ENCODE peak calls at places on chromosomes 13 and 19, in six cellular contexts. X is transverse colon, Y is breast epithelium, Q is K562, O is GM12878, S is stomach. B is an unnamed sample.

GRCh38 chr13:23628250-23628649 is 58.0 kb downstream of the TNFRSF19 start:
- DNase-seq in X (no peak), Q (no peak), S (no peak), Y (no peak), O (no peak), B (no peak)

GRCh38 chr13:94272038-94272437 is 207.4 kb downstream of the DCT start:
- DNase-seq in Y (no peak), S (no peak), O (no peak), X (no peak), Q (no peak), B (no peak)

GRCh38 chr19:32651729-32652140 is 23.2 kb downstream of the ANKRD27 start:
- DNase-seq in X (peak), O (no peak), Y (no peak), S (peak), Q (no peak), B (no peak)

GRCh38 chr13:67829641-67830040 is 599.5 kb upstream of the PCDH9 start:
- DNase-seq in Y (no peak), X (no peak), S (no peak), O (no peak), Q (no peak), B (no peak)

GRCh38 chr19:58409010-58409790 is 751 bp downstream of the ZNF584 start:
- DNase-seq in X (no peak), O (no peak), Q (no peak), S (no peak), Y (peak), B (no peak)

GRCh38 chr13:113664751-113665581 is 2.1 kb upstream of the GRK1 start:
- DNase-seq in S (peak), Q (no peak), O (no peak), X (peak), Y (peak), B (no peak)

GRCh38 chr19:38142176-38143035 is 81.6 kb downstream of the DPF1 start:
- DNase-seq in Y (no peak), Q (peak), X (peak), O (no peak), S (peak), B (peak)

GRCh38 chr19:49374665-49375434 is 11.2 kb downstream of the DKKL1 start:
- DNase-seq in X (no peak), Y (no peak), S (no peak), Q (no peak), O (no peak), B (no peak)

GRCh38 chr13:32659736-32660135 is 73.5 kb downstream of the PDS5B start:
- DNase-seq in X (no peak), O (no peak), Y (no peak), S (no peak), Q (no peak), B (no peak)

GRCh38 chr13:76764429-76764828 is 121.8 kb downstream of the KCTD12 start:
- DNase-seq in X (peak), Q (no peak), O (no peak), S (no peak), Y (no peak), B (no peak)

GRCh38 chr13:112674412-112675383 is 15.1 kb upstream of the ATP11A start:
- DNase-seq in O (no peak), Y (no peak), Q (no peak), S (no peak), X (no peak), B (no peak)

GRCh38 chr19:54253331-54254194 is 3.5 kb downstream of the LILRB5 start:
- DNase-seq in Y (no peak), S (no peak), X (no peak), Q (no peak), O (no peak), B (no peak)

GRCh38 chr13:42041017-42041683 is 7.3 kb upstream of the DGKH start:
- DNase-seq in Y (peak), Q (peak), X (peak), O (peak), S (peak), B (peak)

GRCh38 chr19:47719047-47719885 is 6.0 kb downstream of the EHD2 start:
- DNase-seq in O (no peak), X (peak), Q (no peak), Y (peak), S (peak), B (no peak)

GRCh38 chr13:50353651-50354415 is 338.6 kb downstream of the KCNRG start:
- DNase-seq in Q (no peak), O (no peak), Y (no peak), X (no peak), S (no peak), B (no peak)

GRCh38 chr19:45471866-45472556 is 4.2 kb downstream of the FOSB start:
- DNase-seq in X (no peak), S (no peak), Q (no peak), Y (no peak), O (no peak), B (no peak)

GRCh38 chr13:98975822-98976261 is 2.0 kb downstream of the DOCK9 start:
- DNase-seq in Y (no peak), S (no peak), O (no peak), X (no peak), Q (peak), B (no peak)

GRCh38 chr13:52158629-52159158 is 703 bp downstream of the NEK3 start:
- DNase-seq in Q (no peak), O (peak), Y (no peak), X (peak), S (no peak), B (no peak)

GRCh38 chr13:44307255-44307654 is 66.4 kb upstream of the SERP2 start:
- DNase-seq in Q (no peak), O (no peak), X (no peak), S (no peak), Y (no peak), B (no peak)

GRCh38 chr19:4878491-4878968 is 11.1 kb upstream of the PLIN3 start:
- DNase-seq in O (no peak), Y (no peak), S (no peak), Q (peak), X (no peak), B (peak)

GRCh38 chr13:53822136-53822535 is 793.5 kb downstream of the OLFM4 start:
- DNase-seq in S (no peak), O (no peak), Y (no peak), X (no peak), Q (no peak), B (no peak)

GRCh38 chr13:45137501-45137880 is 17.2 kb downstream of the GTF2F2 start:
- DNase-seq in Y (no peak), Q (no peak), S (no peak), O (no peak), X (no peak), B (no peak)

GRCh38 chr13:33236021-33236420 is 49.5 kb downstream of the STARD13 start:
- DNase-seq in O (no peak), Y (no peak), X (no peak), Q (no peak), S (no peak), B (no peak)

GRCh38 chr19:35724560-35724959 is 6.8 kb downstream of the KMT2B start:
- DNase-seq in O (no peak), X (no peak), S (no peak), Y (no peak), Q (no peak), B (no peak)

GRCh38 chr19:6723738-6724137 is 3.3 kb upstream of the C3 start:
- DNase-seq in S (no peak), Y (no peak), X (no peak), O (no peak), Q (no peak), B (no peak)

GRCh38 chr13:75250526-75251183 is 231.3 kb downstream of the TBC1D4 start:
- DNase-seq in X (no peak), Q (no peak), Y (no peak), S (no peak), O (no peak), B (no peak)

GRCh38 chr13:40388617-40389016 is 277.8 kb downstream of the FOXO1 start:
- DNase-seq in S (peak), X (peak), Y (no peak), O (peak), Q (no peak), B (peak)

GRCh38 chr19:30314056-30314804 is 58.0 kb upstream of the ZNF536 start:
- DNase-seq in O (no peak), X (no peak), S (no peak), Q (no peak), Y (no peak), B (no peak)

GRCh38 chr13:33367186-33367895 is 81.8 kb upstream of the STARD13 start:
- DNase-seq in X (no peak), S (no peak), O (no peak), Q (no peak), Y (no peak), B (no peak)

GRCh38 chr19:51948979-51949378 is 21.7 kb downstream of the ZNF613 start:
- DNase-seq in Q (no peak), S (no peak), X (no peak), O (no peak), Y (no peak), B (no peak)

GRCh38 chr19:14519245-14519859 is 1.2 kb upstream of the DNAJB1 start:
- DNase-seq in Q (no peak), Y (no peak), O (no peak), S (no peak), X (no peak), B (no peak)

GRCh38 chr19:9848060-9848459 is 12.9 kb downstream of the PIN1 start:
- DNase-seq in X (no peak), Q (no peak), S (no peak), O (no peak), Y (no peak), B (no peak)

GRCh38 chr19:2420490-2420889 is 6.9 kb downstream of the TIMM13 start:
- DNase-seq in Q (no peak), Y (no peak), X (no peak), O (no peak), S (no peak), B (no peak)
- TF ChIP-seq POLR2AphosphoS5 in Q (no peak), Y (no peak), X (no peak), O (no peak), S (no peak), B (no peak)

DNA sequence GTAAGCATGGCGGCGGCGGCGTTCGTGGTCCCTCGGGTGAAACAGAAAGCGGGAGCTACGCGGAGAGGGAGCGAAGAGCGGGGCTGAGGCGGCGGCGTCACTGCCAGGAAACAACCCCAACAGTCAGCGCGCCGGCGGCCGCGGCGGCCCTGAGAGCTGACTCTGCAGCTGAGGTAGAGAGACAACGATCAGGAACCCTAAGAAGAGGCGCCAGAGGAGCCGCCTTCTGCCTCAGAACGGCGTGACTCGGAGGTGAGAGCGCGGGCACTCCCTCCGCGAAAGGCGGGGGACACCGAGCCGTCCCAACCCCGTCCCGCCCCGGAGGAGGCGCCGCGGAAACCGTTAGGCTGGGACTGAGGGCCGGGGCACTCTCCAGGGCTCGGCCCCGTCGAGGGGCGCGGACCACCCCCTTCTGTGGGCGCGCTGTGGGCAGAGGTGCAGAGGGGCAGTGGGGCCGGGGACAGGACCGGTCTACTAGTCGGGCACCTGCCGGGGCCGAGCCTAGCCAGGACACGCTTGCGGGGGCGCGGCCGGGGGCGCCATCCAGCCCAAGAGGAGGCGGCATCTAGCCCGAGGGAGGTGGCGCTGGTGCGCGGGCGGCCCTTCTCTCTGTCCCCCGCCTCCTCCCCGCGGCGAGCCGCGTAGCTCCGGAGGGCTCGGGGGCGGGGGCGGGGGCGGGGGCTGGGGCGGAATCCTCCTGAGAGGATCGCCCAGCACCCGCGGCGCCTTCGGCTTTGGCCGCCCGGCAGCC is 389 bp downstream of the FNDC3A start:
- DNase-seq in Y (peak), O (no peak), X (peak), S (peak), Q (peak), B (peak)
- TF ChIP-seq POLR2AphosphoS5 in Y (peak), O (peak), X (peak), S (peak), Q (peak), B (peak)

GRCh38 chr13:61410266-61410665 is 5.4 kb downstream of the PCDH20 start:
- DNase-seq in X (no peak), O (no peak), Y (no peak), Q (no peak), S (no peak), B (no peak)
- TF ChIP-seq POLR2AphosphoS5 in X (no peak), O (no peak), Y (no peak), Q (no peak), S (no peak), B (no peak)

DNA sequence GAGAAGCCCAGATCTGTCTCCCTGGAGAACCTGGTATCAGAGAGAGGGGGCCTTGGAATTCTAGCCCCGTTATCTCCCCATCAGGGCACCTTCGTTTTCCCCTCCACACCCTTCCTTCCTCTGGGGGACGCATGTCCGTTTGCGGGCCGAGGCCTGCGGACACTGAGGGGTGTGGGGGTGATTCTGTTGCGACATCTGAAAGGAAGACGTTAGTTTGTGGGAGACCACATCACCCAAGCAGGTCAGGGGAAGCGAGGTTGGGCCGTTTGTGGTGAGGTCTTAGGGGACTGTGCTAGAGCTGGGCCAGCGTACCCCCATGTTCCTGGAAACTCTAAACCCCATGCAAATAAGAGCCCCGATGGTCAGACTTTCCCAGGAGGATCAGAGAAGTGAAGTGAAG is 3.7 kb upstream of the HSH2D start:
- DNase-seq in X (peak), Y (no peak), Q (no peak), O (peak), S (no peak), B (no peak)
- TF ChIP-seq POLR2AphosphoS5 in X (no peak), Y (no peak), Q (no peak), O (no peak), S (no peak), B (peak)

GRCh38 chr19:2561895-2562294 is 86.0 kb downstream of the GADD45B start:
- DNase-seq in S (no peak), O (peak), Y (no peak), Q (no peak), X (no peak), B (peak)
- TF ChIP-seq POLR2AphosphoS5 in S (no peak), O (peak), Y (no peak), Q (no peak), X (no peak), B (peak)

GRCh38 chr19:8423821-8424223 is 10.7 kb downstream of the MARCHF2 start:
- DNase-seq in Q (peak), O (no peak), S (peak), X (peak), Y (peak), B (no peak)
- TF ChIP-seq POLR2AphosphoS5 in Q (no peak), O (no peak), S (peak), X (peak), Y (peak), B (no peak)

GRCh38 chr13:27257648-27258253 is 6.4 kb downstream of the RPL21 start:
- DNase-seq in X (no peak), Q (no peak), O (no peak), Y (no peak), S (no peak), B (no peak)
- TF ChIP-seq POLR2AphosphoS5 in X (no peak), Q (peak), O (peak), Y (no peak), S (peak), B (peak)

B was measured in GM12892.